ENCODE peak calls at places on chromosomes 2 and 18, in six cellular contexts. G is CD8-positive, alpha-beta T cell; E is lower lobe of right lung; H is body of pancreas; T is suprapubic skin; F is psoas muscle. R is an unnamed sample. For H3K4me1, the result is how much of the 10 kb centered on the place peaks cover.

GRCh38 chr2:196750291-196750923 is 49.1 kb downstream of the GTF3C3 start:
- DNase-seq in H (no peak), E (no peak), F (no peak), T (no peak), G (no peak), R (no peak)

GRCh38 chr2:30679416-30680088 is 127.7 kb downstream of the CAPN13 start:
- DNase-seq in G (no peak), F (no peak), T (no peak), E (no peak), H (no peak), R (no peak)

GRCh38 chr2:197669077-197669476 is 6.3 kb downstream of the RFTN2 start:
- DNase-seq in G (no peak), H (no peak), F (no peak), E (no peak), T (no peak), R (no peak)

GRCh38 chr18:75089748-75090327 is 119.1 kb downstream of the PTGR3 start:
- DNase-seq in H (no peak), E (no peak), G (no peak), T (no peak), F (no peak), R (no peak)

GRCh38 chr2:73203055-73203681 is 794 bp downstream of the NOTO start:
- DNase-seq in E (peak), G (no peak), T (no peak), H (no peak), F (no peak), R (no peak)

GRCh38 chr2:184554736-184555135 is 43.6 kb upstream of the ZNF804A start:
- DNase-seq in F (no peak), G (no peak), H (no peak), T (no peak), E (no peak), R (no peak)

GRCh38 chr2:218896501-218897393 is 16.1 kb downstream of the WNT10A start:
- DNase-seq in E (no peak), T (no peak), F (no peak), G (peak), H (no peak), R (no peak)

GRCh38 chr2:147449323-147450080 is 395.3 kb upstream of the ACVR2A start:
- DNase-seq in T (no peak), H (no peak), F (no peak), E (no peak), G (peak), R (no peak)

GRCh38 chr2:26740346-26740745 is 23.7 kb upstream of the SLC35F6 start:
- DNase-seq in G (no peak), H (no peak), T (no peak), E (no peak), F (no peak), R (no peak)

GRCh38 chr18:74528913-74529312 is 5.4 kb upstream of the CNDP1 start:
- DNase-seq in H (no peak), F (no peak), G (no peak), T (no peak), E (no peak), R (no peak)

GRCh38 chr2:199434555-199434954 is 23.2 kb downstream of the SATB2 start:
- DNase-seq in F (no peak), G (no peak), H (no peak), T (no peak), E (no peak), R (no peak)

GRCh38 chr2:134134827-134135226 is 119.0 kb upstream of the MGAT5 start:
- DNase-seq in H (no peak), F (no peak), T (no peak), E (no peak), G (no peak), R (no peak)

GRCh38 chr2:134132487-134132857 is 121.4 kb upstream of the MGAT5 start:
- DNase-seq in T (no peak), F (no peak), H (no peak), G (no peak), E (no peak), R (no peak)

GRCh38 chr2:134134313-134134706 is 119.6 kb upstream of the MGAT5 start:
- DNase-seq in G (no peak), F (no peak), T (no peak), H (no peak), E (no peak), R (no peak)

GRCh38 chr2:134131681-134132486 is 122.0 kb upstream of the MGAT5 start:
- DNase-seq in T (no peak), G (no peak), H (no peak), E (no peak), F (no peak), R (peak)

DNA sequence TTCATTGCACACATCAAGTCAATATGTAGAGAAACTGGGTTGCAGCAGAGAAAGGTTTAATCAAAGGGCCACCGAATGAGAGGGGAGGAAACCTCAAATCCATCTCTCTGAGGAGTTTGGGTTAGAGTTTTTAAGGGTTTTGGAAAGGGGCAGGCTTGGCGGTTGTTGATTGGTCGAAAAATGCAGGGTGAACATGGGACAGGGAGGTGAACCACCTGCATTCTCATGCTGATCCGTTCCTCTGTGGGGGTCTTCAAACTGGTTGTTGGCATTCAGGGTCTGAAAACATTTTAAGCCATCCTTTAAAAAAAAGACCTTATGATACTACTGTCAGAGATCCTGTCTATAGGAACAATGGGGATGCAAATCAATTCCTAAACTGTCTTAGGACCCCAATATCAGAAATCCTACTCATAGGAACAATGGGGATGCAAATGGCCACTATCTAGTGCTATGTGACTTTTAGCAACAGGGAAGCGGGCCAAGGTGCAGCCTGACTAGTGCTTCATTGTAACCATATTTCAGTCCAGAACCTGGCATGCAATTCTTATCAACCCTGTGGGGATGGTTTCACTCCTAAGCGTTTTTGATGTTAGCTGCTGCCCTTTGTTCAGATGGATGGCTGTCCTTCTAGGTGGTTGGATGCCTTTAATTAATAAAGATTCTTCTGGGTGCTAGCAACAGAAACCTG is 120.1 kb upstream of the MGAT5 start:
- DNase-seq in F (no peak), G (no peak), T (no peak), H (no peak), E (no peak), R (no peak)
- H3K27ac ChIP-seq in F (no peak), G (no peak), T (no peak), H (no peak), E (no peak), R (no peak)

GRCh38 chr2:104447831-104448434 is 406.0 kb upstream of the POU3F3 start:
- DNase-seq in G (no peak), T (no peak), H (no peak), E (no peak), F (no peak), R (no peak)
- TF ChIP-seq CTCF in G (no peak), T (no peak), H (peak), E (no peak), F (no peak), R (peak)

GRCh38 chr2:851078-851477 is 99.6 kb upstream of the SNTG2 start:
- DNase-seq in G (no peak), T (no peak), H (no peak), F (no peak), E (no peak), R (no peak)

GRCh38 chr2:844725-845124 is 105.9 kb upstream of the SNTG2 start:
- DNase-seq in E (no peak), T (no peak), F (no peak), G (no peak), H (no peak), R (no peak)

GRCh38 chr2:850429-850828 is 100.2 kb upstream of the SNTG2 start:
- DNase-seq in H (no peak), G (no peak), T (no peak), E (no peak), F (no peak), R (no peak)

GRCh38 chr2:848099-848498 is 102.5 kb upstream of the SNTG2 start:
- DNase-seq in E (no peak), F (no peak), H (no peak), G (no peak), T (no peak), R (no peak)

GRCh38 chr2:847669-848068 is 103.0 kb upstream of the SNTG2 start:
- DNase-seq in G (no peak), H (no peak), T (no peak), F (no peak), E (no peak), R (no peak)
- H3K4me1 ChIP-seq in G (under half), H (under half), T (under half), F (under half), E (under half), R (under half)

GRCh38 chr2:27832396-27832795 is 57.8 kb downstream of the RBKS start:
- DNase-seq in G (no peak), E (no peak), H (no peak), T (no peak), F (no peak), R (no peak)
- H3K27ac ChIP-seq in G (no peak), E (no peak), H (no peak), T (no peak), F (no peak), R (no peak)

DNA sequence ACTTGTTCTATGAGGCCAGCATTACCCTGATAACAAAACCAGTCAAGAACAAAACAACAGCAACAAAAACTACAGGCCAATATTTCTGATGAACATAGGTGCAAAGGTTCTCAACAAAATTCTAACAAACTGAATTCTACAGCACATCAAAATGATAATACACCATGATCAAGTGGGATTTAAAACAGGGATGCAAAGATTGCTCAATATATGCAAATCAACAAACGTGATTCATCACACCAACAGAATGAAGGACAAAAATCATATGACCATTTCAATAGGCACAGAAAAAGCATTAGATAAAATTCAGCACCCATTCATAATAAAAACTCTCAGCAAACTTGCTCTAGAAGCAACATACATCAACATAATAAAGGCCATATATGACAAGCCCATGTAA is 173.6 kb downstream of the CAMKMT start:
- DNase-seq in F (no peak), H (no peak), T (no peak), G (no peak), E (no peak), R (no peak)
- TF ChIP-seq CTCF in F (no peak), H (no peak), T (no peak), G (no peak), E (no peak), R (no peak)

R was measured in RWPE2.